ENCODE peak calls at places on chromosomes 7 and 10, in eight cellular contexts. N is cardiac muscle cell, F is mesothelial cell of epicardium, G is PC-3, Y is pancreas, M is A549, D is endothelial cell, L is WERI-Rb-1. B is an unnamed sample.

GRCh38 chr10:132585732-132586722 is 48.4 kb downstream of the INPP5A start:
- DNase-seq in N (peak), F (no peak), G (no peak), Y (no peak), M (no peak), D (no peak), L (no peak), B (no peak)

GRCh38 chr10:95761939-95762492 is 6.1 kb downstream of the ENTPD1 start:
- DNase-seq in N (no peak), F (no peak), G (no peak), Y (no peak), M (no peak), D (no peak), L (no peak), B (no peak)

GRCh38 chr7:27249724-27250636 is 7.4 kb downstream of the EVX1 start:
- DNase-seq in N (no peak), F (no peak), G (no peak), Y (no peak), M (no peak), D (no peak), L (no peak), B (no peak)

GRCh38 chr7:135964254-135964653 is 12.9 kb downstream of the MTPN start:
- DNase-seq in N (peak), F (no peak), G (no peak), Y (no peak), M (no peak), D (no peak), L (no peak), B (no peak)

GRCh38 chr10:97701438-97702064 is 12.0 kb upstream of the MARVELD1 start:
- DNase-seq in N (peak), F (peak), G (peak), Y (no peak), M (peak), D (peak), L (peak), B (peak)

GRCh38 chr10:112844681-112845080 is 105.4 kb upstream of the TCF7L2 start:
- DNase-seq in N (no peak), F (no peak), G (no peak), Y (no peak), M (no peak), D (no peak), L (no peak), B (no peak)

GRCh38 chr7:1959305-1959704 is 273.4 kb downstream of the MAD1L1 start:
- DNase-seq in N (no peak), F (no peak), G (no peak), Y (no peak), M (no peak), D (no peak), L (no peak), B (no peak)

GRCh38 chr7:44638611-44639557 is 32.5 kb downstream of the OGDH start:
- DNase-seq in N (peak), F (no peak), G (peak), Y (peak), M (peak), D (peak), L (peak), B (peak)

GRCh38 chr10:84308481-84309304 is 19.7 kb upstream of the CCSER2 start:
- DNase-seq in N (peak), F (no peak), G (peak), Y (no peak), M (no peak), D (no peak), L (no peak), B (no peak)

GRCh38 chr10:326350-326749 is 191.1 kb downstream of the ZMYND11 start:
- DNase-seq in N (no peak), F (no peak), G (no peak), Y (no peak), M (no peak), D (no peak), L (no peak), B (no peak)

GRCh38 chr7:106165328-106165727 is 53.2 kb upstream of the SYPL1 start:
- DNase-seq in N (peak), F (no peak), G (no peak), Y (no peak), M (no peak), D (no peak), L (no peak), B (no peak)

GRCh38 chr7:141463986-141464385 is 87.2 kb upstream of the AGK start:
- DNase-seq in N (no peak), F (no peak), G (peak), Y (no peak), M (no peak), D (no peak), L (no peak), B (no peak)

GRCh38 chr7:75688200-75689136 is 50.3 kb downstream of the HIP1 start:
- DNase-seq in N (no peak), F (no peak), G (no peak), Y (peak), M (no peak), D (no peak), L (no peak), B (no peak)

GRCh38 chr7:41148521-41148951 is 554.4 kb downstream of the INHBA start:
- DNase-seq in N (peak), F (no peak), G (peak), Y (no peak), M (no peak), D (no peak), L (no peak), B (no peak)

GRCh38 chr10:61971016-61971350 is 69.5 kb downstream of the ARID5B start:
- DNase-seq in N (peak), F (no peak), G (no peak), Y (no peak), M (no peak), D (no peak), L (no peak), B (no peak)

GRCh38 chr7:81682873-81683272 is 87.0 kb downstream of the HGF start:
- DNase-seq in N (no peak), F (no peak), G (no peak), Y (no peak), M (no peak), D (no peak), L (no peak), B (no peak)

GRCh38 chr7:5491251-5492044 is 67.8 kb upstream of the TNRC18 start:
- DNase-seq in N (peak), F (no peak), G (no peak), Y (no peak), M (no peak), D (no peak), L (peak), B (no peak)
- TF ChIP-seq CTCF in N (no peak), F (no peak), G (no peak), Y (no peak), M (no peak), D (no peak), L (no peak), B (no peak)

DNA sequence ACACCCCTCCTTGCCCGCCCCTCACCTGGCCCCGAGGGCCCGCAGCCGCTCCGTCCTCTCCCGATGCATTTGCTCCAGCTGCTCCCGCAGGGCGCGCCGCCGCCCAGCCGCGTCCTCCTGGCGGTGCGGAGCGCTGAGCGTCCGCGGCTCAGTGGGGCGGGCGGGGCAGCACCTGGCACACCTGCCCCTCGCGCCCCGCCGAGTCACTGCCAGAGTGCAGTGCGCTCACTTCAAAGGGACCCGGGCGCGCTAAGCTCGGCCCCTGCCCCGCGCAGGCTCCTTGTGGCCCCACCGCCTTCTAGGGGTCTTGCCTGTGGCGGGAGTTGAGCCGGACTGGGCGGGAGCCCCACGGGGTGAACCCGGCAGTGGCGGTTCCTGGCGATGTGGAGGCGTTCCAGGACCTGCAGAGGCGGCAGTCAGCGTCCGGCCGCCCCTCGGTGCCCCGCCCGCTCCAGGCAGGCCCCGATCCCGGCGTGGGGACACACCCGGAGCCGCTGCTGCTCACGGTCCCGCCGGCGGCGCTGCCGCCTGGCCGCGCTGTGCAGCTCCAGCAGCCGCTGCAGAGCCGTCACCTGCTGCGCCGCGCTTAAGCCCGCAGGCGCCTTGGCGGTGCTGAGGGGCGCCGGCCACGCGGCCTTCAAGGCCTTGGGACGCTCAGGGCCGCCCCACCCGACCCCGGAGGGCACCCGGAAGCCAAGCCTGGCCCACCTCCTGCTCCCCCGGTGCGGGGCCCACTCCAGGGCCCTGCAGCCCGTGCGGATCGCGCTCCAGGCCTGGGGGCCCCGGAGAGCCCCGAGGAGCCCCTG is 6.7 kb downstream of the ATP6V1F start:
- DNase-seq in N (peak), F (peak), G (peak), Y (peak), M (no peak), D (peak), L (peak), B (peak)
- TF ChIP-seq CTCF in N (no peak), F (no peak), G (no peak), Y (no peak), M (peak), D (no peak), L (peak), B (peak)

GRCh38 chr10:99912057-99912456 is 97.7 kb downstream of the DNMBP start:
- DNase-seq in N (no peak), F (no peak), G (no peak), Y (no peak), M (no peak), D (no peak), L (peak), B (no peak)

GRCh38 chr10:99915414-99915813 is 94.3 kb downstream of the DNMBP start:
- DNase-seq in N (no peak), F (no peak), G (no peak), Y (no peak), M (no peak), D (no peak), L (no peak), B (no peak)

GRCh38 chr10:99916776-99917175 is 93.0 kb downstream of the DNMBP start:
- DNase-seq in N (no peak), F (no peak), G (no peak), Y (no peak), M (no peak), D (no peak), L (no peak), B (no peak)

GRCh38 chr10:99914236-99914635 is 95.5 kb downstream of the DNMBP start:
- DNase-seq in N (no peak), F (no peak), G (no peak), Y (no peak), M (no peak), D (no peak), L (no peak), B (no peak)

GRCh38 chr10:99913831-99914235 is 95.9 kb downstream of the DNMBP start:
- DNase-seq in N (no peak), F (peak), G (no peak), Y (peak), M (no peak), D (peak), L (no peak), B (no peak)
- TF ChIP-seq CTCF in N (no peak), F (no peak), G (no peak), Y (no peak), M (no peak), D (no peak), L (no peak), B (no peak)

DNA sequence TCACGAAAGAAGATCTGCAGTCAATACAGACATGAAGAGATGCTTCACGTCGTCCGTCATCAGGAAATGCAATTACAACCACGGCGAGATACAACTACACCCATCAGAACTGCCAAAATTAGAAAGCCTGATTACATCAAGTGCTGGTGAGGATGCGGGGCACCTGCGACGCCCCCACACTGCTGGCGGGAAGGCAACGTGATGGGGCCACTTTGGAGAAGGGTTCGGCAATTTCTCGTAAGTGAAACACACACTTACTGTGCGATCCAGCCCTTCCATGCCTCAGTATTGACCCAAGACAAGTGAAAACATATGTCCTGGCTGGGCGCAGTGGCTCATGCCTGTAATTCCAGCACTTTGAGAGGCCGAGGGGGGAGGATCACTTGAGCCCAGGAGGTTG is 25.8 kb upstream of the PDGFA start:
- DNase-seq in N (no peak), F (no peak), G (no peak), Y (peak), M (no peak), D (no peak), L (no peak), B (no peak)
- TF ChIP-seq CTCF in N (no peak), F (no peak), G (no peak), Y (no peak), M (no peak), D (no peak), L (no peak), B (no peak)

B was measured in CD8-positive, alpha-beta T cell.